ENCODE peak calls at places on chromosomes 11 and 22, in eight cellular contexts. S is foreskin keratinocyte, I is cardiac muscle cell, Y is IMR-90, X is body of pancreas, M is ACHN, C is NCI-H345, Q is activated T-helper 1 cell treated with Interleukin-2 at 50 U/mL for 16 hours. P is an unnamed sample.

GRCh38 chr22:19253143-19253542 is 38.4 kb downstream of the CLTCL1 start:
- DNase-seq in S (no peak), I (no peak), Y (no peak), X (no peak), M (no peak), C (no peak), Q (no peak), P (no peak)

GRCh38 chr11:133711545-133711944 is 133.8 kb downstream of the SPATA19 start:
- DNase-seq in S (no peak), I (no peak), Y (no peak), X (no peak), M (no peak), C (no peak), Q (no peak), P (no peak)

GRCh38 chr22:44667829-44668189 is 34.2 kb upstream of the PRR5 start:
- DNase-seq in S (no peak), I (no peak), Y (no peak), X (no peak), M (no peak), C (no peak), Q (peak), P (no peak)

GRCh38 chr11:118015385-118015841 is 29.2 kb downstream of the IL10RA start:
- DNase-seq in S (no peak), I (no peak), Y (no peak), X (no peak), M (no peak), C (no peak), Q (no peak), P (no peak)

GRCh38 chr11:4610258-4610935 is 2.4 kb upstream of the TRIM68 start:
- DNase-seq in S (no peak), I (no peak), Y (peak), X (no peak), M (no peak), C (no peak), Q (no peak), P (peak)

GRCh38 chr11:34926101-34926830 is 9.8 kb downstream of the PDHX start:
- DNase-seq in S (peak), I (peak), Y (peak), X (no peak), M (peak), C (peak), Q (no peak), P (peak)

GRCh38 chr11:117005758-117006157 is 92.5 kb downstream of the SIK3 start:
- DNase-seq in S (no peak), I (no peak), Y (no peak), X (no peak), M (no peak), C (no peak), Q (no peak), P (no peak)

GRCh38 chr22:47174096-47174495 is 411.6 kb downstream of the TBC1D22A start:
- DNase-seq in S (no peak), I (no peak), Y (no peak), X (no peak), M (no peak), C (no peak), Q (no peak), P (no peak)

GRCh38 chr22:30717331-30717921 is 22.8 kb downstream of the OSBP2 start:
- DNase-seq in S (peak), I (no peak), Y (peak), X (no peak), M (peak), C (no peak), Q (no peak), P (peak)

GRCh38 chr22:20517422-20517821 is 10.0 kb downstream of the MED15 start:
- DNase-seq in S (no peak), I (no peak), Y (no peak), X (no peak), M (no peak), C (no peak), Q (no peak), P (no peak)

GRCh38 chr22:42608481-42609361 is 6.0 kb downstream of the POLDIP3 start:
- DNase-seq in S (peak), I (no peak), Y (peak), X (no peak), M (peak), C (no peak), Q (no peak), P (peak)

GRCh38 chr22:28658448-28658847 is 21.2 kb downstream of the TTC28 start:
- DNase-seq in S (no peak), I (no peak), Y (no peak), X (no peak), M (no peak), C (no peak), Q (no peak), P (no peak)

P was measured in HFFc6.